ENCODE peak calls at places on chromosomes 12 and 14, in seven cellular contexts. G is cerebellum, E is thoracic aorta, W is epithelial cell of esophagus, P is NCI-H446, M is AG08395, T is NCI-H2081. I is an unnamed sample.
A peak's percentile ranks its signal among the peaks of the same experiment; 100 is the strongest.

GRCh38 chr14:69317780-69318179 is 57.8 kb downstream of the GALNT16 start:
- DNase-seq in G (no peak), E (no peak), W (no peak), P (no peak), M (no peak), T (no peak), I (no peak)

GRCh38 chr14:104770851-104771272 is 17.9 kb downstream of the SIVA1 start:
- DNase-seq in G (no peak), E (no peak), W (peak; percentile 21), P (no peak), M (peak; percentile 21), T (no peak), I (no peak)

GRCh38 chr14:67618617-67619063 is 1.1 kb upstream of the ARG2 start:
- DNase-seq in G (no peak), E (no peak), W (peak; percentile 72), P (peak; percentile 47), M (peak; percentile 80), T (peak; percentile 61), I (peak; percentile 50)

GRCh38 chr12:101939856-101940265 is 62.5 kb downstream of the DRAM1 start:
- DNase-seq in G (no peak), E (no peak), W (peak; percentile 74), P (no peak), M (peak; percentile 69), T (peak; percentile 46), I (peak; percentile 44)

GRCh38 chr12:76874027-76874426 is 4.8 kb downstream of the CSRP2 start:
- DNase-seq in G (no peak), E (no peak), W (no peak), P (no peak), M (no peak), T (no peak), I (no peak)

GRCh38 chr12:112551681-112552080 is 132.9 kb downstream of the PTPN11 start:
- DNase-seq in G (no peak), E (no peak), W (no peak), P (no peak), M (no peak), T (no peak), I (no peak)

GRCh38 chr14:39107624-39108023 is 4.6 kb upstream of the SEC23A start:
- DNase-seq in G (no peak), E (no peak), W (peak; percentile 51), P (no peak), M (peak; percentile 41), T (peak; percentile 31), I (peak; percentile 20)

GRCh38 chr14:60002819-60003492 is 83.0 kb downstream of the LRRC9 start:
- DNase-seq in G (no peak), E (no peak), W (no peak), P (no peak), M (no peak), T (no peak), I (no peak)

GRCh38 chr14:20435454-20436362 is at the start of gene KLHL33:
- DNase-seq in G (no peak), E (no peak), W (no peak), P (no peak), M (no peak), T (no peak), I (peak; percentile 22)